ENCODE peak calls at places on chromosomes 2 and 18, in five cellular contexts. One of them, this sample, is unnamed.

GRCh38 chr2:69012310-69013122 is 463 bp upstream of the ANTXR1 start:
- DNase-seq in KG1: peak
- DNase-seq in AG08396: peak
- DNase-seq in stimulated activated CD4-positive, alpha-beta T cell treated with anti-CD3 and anti-CD28 coated beads, Interleukin-4, amount 100 ng/mL, for 24 hours: peak
- DNase-seq in stomach: peak
- DNase-seq in this sample: no peak

GRCh38 chr2:224569654-224570053 is 15.5 kb downstream of the CUL3 start:
- DNase-seq in stomach: no peak
- DNase-seq in stimulated activated CD4-positive, alpha-beta T cell treated with anti-CD3 and anti-CD28 coated beads, Interleukin-4, amount 100 ng/mL, for 24 hours: no peak
- DNase-seq in AG08396: no peak
- DNase-seq in KG1: no peak
- DNase-seq in this sample: no peak

GRCh38 chr2:158730621-158730905 is 64.6 kb upstream of the DAPL1 start:
- DNase-seq in stomach: no peak
- DNase-seq in KG1: no peak
- DNase-seq in stimulated activated CD4-positive, alpha-beta T cell treated with anti-CD3 and anti-CD28 coated beads, Interleukin-4, amount 100 ng/mL, for 24 hours: no peak
- DNase-seq in AG08396: no peak
- DNase-seq in this sample: no peak

GRCh38 chr2:64534363-64534762 is 10.2 kb downstream of the AFTPH start:
- DNase-seq in KG1: no peak
- DNase-seq in stomach: no peak
- DNase-seq in stimulated activated CD4-positive, alpha-beta T cell treated with anti-CD3 and anti-CD28 coated beads, Interleukin-4, amount 100 ng/mL, for 24 hours: no peak
- DNase-seq in AG08396: no peak
- DNase-seq in this sample: no peak

GRCh38 chr18:706438-706837 is 6.0 kb downstream of the ENOSF1 start:
- DNase-seq in KG1: no peak
- DNase-seq in stomach: no peak
- DNase-seq in AG08396: no peak
- DNase-seq in stimulated activated CD4-positive, alpha-beta T cell treated with anti-CD3 and anti-CD28 coated beads, Interleukin-4, amount 100 ng/mL, for 24 hours: no peak
- DNase-seq in this sample: no peak

GRCh38 chr18:75502286-75502685 is 74.8 kb upstream of the SMIM21 start:
- DNase-seq in stomach: no peak
- DNase-seq in AG08396: no peak
- DNase-seq in KG1: no peak
- DNase-seq in stimulated activated CD4-positive, alpha-beta T cell treated with anti-CD3 and anti-CD28 coated beads, Interleukin-4, amount 100 ng/mL, for 24 hours: no peak
- DNase-seq in this sample: no peak

GRCh38 chr2:138722316-138722715 is 57.9 kb downstream of the NXPH2 start:
- DNase-seq in stimulated activated CD4-positive, alpha-beta T cell treated with anti-CD3 and anti-CD28 coated beads, Interleukin-4, amount 100 ng/mL, for 24 hours: no peak
- DNase-seq in KG1: no peak
- DNase-seq in stomach: no peak
- DNase-seq in AG08396: no peak
- DNase-seq in this sample: no peak

GRCh38 chr18:46485675-46486200 is 171.3 kb downstream of the LOXHD1 start:
- DNase-seq in KG1: no peak
- DNase-seq in stimulated activated CD4-positive, alpha-beta T cell treated with anti-CD3 and anti-CD28 coated beads, Interleukin-4, amount 100 ng/mL, for 24 hours: no peak
- DNase-seq in stomach: no peak
- DNase-seq in AG08396: no peak
- DNase-seq in this sample: no peak

GRCh38 chr2:45199973-45200372 is 190.7 kb upstream of the SIX2 start:
- DNase-seq in stimulated activated CD4-positive, alpha-beta T cell treated with anti-CD3 and anti-CD28 coated beads, Interleukin-4, amount 100 ng/mL, for 24 hours: no peak
- DNase-seq in KG1: no peak
- DNase-seq in stomach: no peak
- DNase-seq in AG08396: no peak
- DNase-seq in this sample: no peak